ENCODE peak calls at places on chromosome 3, in four cellular contexts. One of them, this sample, is unnamed.

GRCh38 chr3:60954049-60954448 is 297.2 kb downstream of the FHIT start:
- DNase-seq in IMR-90: no peak
- DNase-seq in H9: no peak
- DNase-seq in H1: no peak
- DNase-seq in this sample: no peak

GRCh38 chr3:100710355-100711198 is 1.3 kb downstream of the TFG start:
- DNase-seq in IMR-90: peak
- DNase-seq in H1: no peak
- DNase-seq in H9: peak
- DNase-seq in this sample: peak

GRCh38 chr3:86950717-86951116 is 40.2 kb downstream of the VGLL3 start:
- DNase-seq in IMR-90: no peak
- DNase-seq in H1: no peak
- DNase-seq in H9: no peak
- DNase-seq in this sample: no peak

GRCh38 chr3:45178131-45179023 is 32.2 kb upstream of the CDCP1 start:
- DNase-seq in H9: no peak
- DNase-seq in IMR-90: peak
- DNase-seq in H1: no peak
- DNase-seq in this sample: no peak

GRCh38 chr3:11185564-11186317 is 31.4 kb downstream of the HRH1 start:
- DNase-seq in IMR-90: peak
- DNase-seq in H1: no peak
- DNase-seq in H9: no peak
- DNase-seq in this sample: no peak

GRCh38 chr3:171213907-171214306 is 187.4 kb upstream of the SLC2A2 start:
- DNase-seq in H1: no peak
- DNase-seq in IMR-90: no peak
- DNase-seq in H9: no peak
- DNase-seq in this sample: no peak

GRCh38 chr3:143644370-143645089 is 203.7 kb downstream of the SLC9A9 start:
- DNase-seq in H9: peak
- DNase-seq in H1: peak
- DNase-seq in IMR-90: peak
- DNase-seq in this sample: peak

GRCh38 chr3:18153571-18154173 is 271.5 kb downstream of the SATB1 start:
- DNase-seq in H9: no peak
- DNase-seq in IMR-90: peak
- DNase-seq in H1: no peak
- DNase-seq in this sample: peak

GRCh38 chr3:16124636-16125035 is 49.8 kb upstream of the GALNT15 start:
- DNase-seq in IMR-90: peak
- DNase-seq in H1: no peak
- DNase-seq in H9: no peak
- DNase-seq in this sample: no peak

GRCh38 chr3:55169608-55170010 is 241.8 kb upstream of the LRTM1 start:
- DNase-seq in IMR-90: peak
- DNase-seq in H9: no peak
- DNase-seq in H1: no peak
- DNase-seq in this sample: no peak

GRCh38 chr3:99532246-99532645 is 106.1 kb upstream of the COL8A1 start:
- DNase-seq in H9: peak
- DNase-seq in H1: peak
- DNase-seq in IMR-90: peak
- DNase-seq in this sample: peak

GRCh38 chr3:48984648-48985047 is 5.4 kb upstream of the P4HTM start:
- DNase-seq in H1: no peak
- DNase-seq in H9: no peak
- DNase-seq in IMR-90: peak
- DNase-seq in this sample: no peak

GRCh38 chr3:71062037-71062919 is 521.2 kb downstream of the FOXP1 start:
- DNase-seq in H9: no peak
- DNase-seq in IMR-90: peak
- DNase-seq in H1: no peak
- DNase-seq in this sample: no peak

GRCh38 chr3:131238496-131238895 is 143.1 kb upstream of the NUDT16 start:
- DNase-seq in H9: no peak
- DNase-seq in IMR-90: no peak
- DNase-seq in H1: no peak
- DNase-seq in this sample: no peak

GRCh38 chr3:134601539-134602439 is 49.0 kb downstream of the KY start:
- DNase-seq in IMR-90: peak
- DNase-seq in H9: peak
- DNase-seq in H1: peak
- DNase-seq in this sample: peak

GRCh38 chr3:101042996-101043686 is 49.9 kb upstream of the ABI3BP start:
- DNase-seq in H1: no peak
- DNase-seq in H9: no peak
- DNase-seq in IMR-90: peak
- DNase-seq in this sample: no peak

GRCh38 chr3:71564361-71564760 is 19.2 kb downstream of the FOXP1 start:
- DNase-seq in IMR-90: no peak
- DNase-seq in H1: no peak
- DNase-seq in H9: no peak
- DNase-seq in this sample: no peak

GRCh38 chr3:164732166-164732565 is 346.1 kb downstream of the SI start:
- DNase-seq in H9: no peak
- DNase-seq in H1: no peak
- DNase-seq in IMR-90: no peak
- DNase-seq in this sample: no peak

GRCh38 chr3:164741869-164742268 is 336.4 kb downstream of the SI start:
- DNase-seq in H1: no peak
- DNase-seq in IMR-90: no peak
- DNase-seq in H9: no peak
- DNase-seq in this sample: no peak

DNA sequence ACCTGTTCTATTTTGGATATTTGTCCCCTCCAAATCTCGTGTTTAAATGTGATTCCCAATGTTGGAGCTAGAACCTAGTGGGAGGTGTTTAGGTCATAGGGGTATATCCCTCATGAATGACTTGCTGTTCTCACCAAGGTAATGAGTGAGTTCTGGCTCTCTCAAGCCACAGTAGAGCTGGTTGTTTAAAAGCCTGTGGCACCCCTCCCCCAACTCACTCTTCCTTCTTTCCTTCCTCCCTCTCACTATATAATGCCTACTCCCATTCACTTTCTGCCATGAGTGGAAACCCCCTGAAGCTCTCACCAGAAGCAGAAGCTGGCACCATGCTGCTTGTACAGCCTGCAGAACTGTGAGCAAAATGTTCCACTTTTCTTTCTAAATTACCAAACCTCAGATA is 341.1 kb downstream of the SI start:
- DNase-seq in H9: no peak
- DNase-seq in IMR-90: no peak
- DNase-seq in H1: no peak
- DNase-seq in this sample: peak
- H4K5ac ChIP-seq in H9: no peak
- H4K5ac ChIP-seq in IMR-90: no peak
- H4K5ac ChIP-seq in H1: no peak
- H4K5ac ChIP-seq in this sample: no peak

GRCh38 chr3:135895106-135895733 is 70.3 kb upstream of the PPP2R3A start:
- DNase-seq in H9: peak
- DNase-seq in H1: peak
- DNase-seq in IMR-90: peak
- DNase-seq in this sample: peak

GRCh38 chr3:135895734-135896121 is 69.8 kb upstream of the PPP2R3A start:
- DNase-seq in H9: no peak
- DNase-seq in H1: no peak
- DNase-seq in IMR-90: no peak
- DNase-seq in this sample: no peak

GRCh38 chr3:135891121-135891520 is 74.4 kb upstream of the PPP2R3A start:
- DNase-seq in IMR-90: no peak
- DNase-seq in H1: no peak
- DNase-seq in H9: no peak
- DNase-seq in this sample: no peak

GRCh38 chr3:135898774-135899173 is 66.8 kb upstream of the PPP2R3A start:
- DNase-seq in IMR-90: no peak
- DNase-seq in H9: no peak
- DNase-seq in H1: no peak
- DNase-seq in this sample: no peak

DNA sequence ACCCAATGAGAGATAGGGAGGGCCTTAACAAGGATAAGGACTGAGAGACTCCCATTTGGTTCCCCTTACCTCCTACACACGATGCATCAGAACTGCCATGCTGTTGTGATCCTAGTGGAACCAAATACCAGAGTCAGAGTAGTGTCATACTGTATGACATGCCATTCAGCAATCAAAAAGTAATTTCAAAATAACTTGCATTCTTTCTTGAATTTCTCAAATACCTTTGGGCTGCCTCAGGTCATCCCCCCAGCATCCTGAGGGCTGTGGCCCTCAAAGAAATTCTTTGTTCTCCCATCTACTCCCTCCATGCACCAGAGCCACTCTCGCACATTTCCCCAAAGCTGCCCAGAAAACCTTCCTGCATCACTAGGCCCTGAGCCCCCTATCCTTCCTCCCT is 68.9 kb upstream of the PPP2R3A start:
- DNase-seq in H1: no peak
- DNase-seq in IMR-90: peak
- DNase-seq in H9: no peak
- DNase-seq in this sample: peak
- H2BK5ac ChIP-seq in H1: no peak
- H2BK5ac ChIP-seq in IMR-90: peak
- H2BK5ac ChIP-seq in H9: no peak
- H2BK5ac ChIP-seq in this sample: no peak

GRCh38 chr3:38453914-38454178 is 156 bp downstream of the ACVR2B start:
- DNase-seq in H9: no peak
- DNase-seq in IMR-90: no peak
- DNase-seq in H1: no peak
- DNase-seq in this sample: no peak
- H3K4ac ChIP-seq in H9: no peak
- H3K4ac ChIP-seq in IMR-90: peak
- H3K4ac ChIP-seq in H1: no peak
- H3K4ac ChIP-seq in this sample: peak

GRCh38 chr3:132660745-132661067 is 577 bp downstream of the UBA5 start:
- DNase-seq in IMR-90: peak
- DNase-seq in H1: no peak
- DNase-seq in H9: no peak
- DNase-seq in this sample: no peak

GRCh38 chr3:132660056-132660744 is at the start of gene UBA5:
- DNase-seq in H9: peak
- DNase-seq in IMR-90: peak
- DNase-seq in H1: no peak
- DNase-seq in this sample: peak

GRCh38 chr3:132659000-132659369 is 624 bp downstream of the ACAD11 start:
- DNase-seq in H9: no peak
- DNase-seq in H1: no peak
- DNase-seq in IMR-90: no peak
- DNase-seq in this sample: no peak

GRCh38 chr3:132659370-132660055 is at the start of gene ACAD11:
- DNase-seq in H9: peak
- DNase-seq in H1: no peak
- DNase-seq in IMR-90: peak
- DNase-seq in this sample: peak

GRCh38 chr3:132657869-132658747 is 1.5 kb downstream of the ACAD11 start:
- DNase-seq in H9: no peak
- DNase-seq in H1: no peak
- DNase-seq in IMR-90: no peak
- DNase-seq in this sample: no peak
- H4K5ac ChIP-seq in H9: no peak
- H4K5ac ChIP-seq in H1: no peak
- H4K5ac ChIP-seq in IMR-90: no peak
- H4K5ac ChIP-seq in this sample: no peak

GRCh38 chr3:64267774-64268604 is 42.7 kb upstream of the PRICKLE2 start:
- DNase-seq in H9: peak
- DNase-seq in H1: peak
- DNase-seq in IMR-90: peak
- DNase-seq in this sample: peak

GRCh38 chr3:64268926-64269325 is 43.7 kb upstream of the PRICKLE2 start:
- DNase-seq in IMR-90: no peak
- DNase-seq in H9: no peak
- DNase-seq in H1: no peak
- DNase-seq in this sample: no peak

GRCh38 chr3:64264491-64265109 is 39.3 kb upstream of the PRICKLE2 start:
- DNase-seq in H9: no peak
- DNase-seq in H1: no peak
- DNase-seq in IMR-90: peak
- DNase-seq in this sample: no peak

GRCh38 chr3:64266065-64266874 is 41.0 kb upstream of the PRICKLE2 start:
- DNase-seq in H9: no peak
- DNase-seq in H1: no peak
- DNase-seq in IMR-90: peak
- DNase-seq in this sample: no peak

DNA sequence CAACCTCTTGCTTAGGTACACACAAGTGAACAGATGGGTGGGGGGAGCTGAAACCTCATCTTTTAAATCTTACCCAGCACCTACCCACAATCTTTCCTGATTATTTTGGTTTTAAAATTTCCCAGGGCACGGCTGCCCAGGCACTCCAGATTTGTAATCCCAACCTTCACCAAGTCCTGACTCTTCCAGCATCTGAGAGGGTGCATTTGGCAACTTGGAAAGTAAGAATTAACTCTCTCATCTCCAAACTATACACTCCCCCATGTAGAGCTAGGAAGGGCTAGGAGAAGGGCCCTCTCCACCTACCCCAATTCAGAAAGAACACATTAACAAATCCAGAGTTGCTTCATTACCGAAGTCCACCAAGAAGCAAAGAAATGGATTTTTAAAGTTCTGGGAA is 41.7 kb upstream of the PRICKLE2 start:
- DNase-seq in IMR-90: no peak
- DNase-seq in H1: no peak
- DNase-seq in H9: no peak
- DNase-seq in this sample: no peak
- H2BK5ac ChIP-seq in IMR-90: peak
- H2BK5ac ChIP-seq in H1: no peak
- H2BK5ac ChIP-seq in H9: no peak
- H2BK5ac ChIP-seq in this sample: no peak

This sample was measured in mesendoderm.